ENCODE peak calls at places on chromosome 1, in six cellular contexts. Q is OCI-LY7, W is SK-N-SH, J is GM12878, U is GM23248, G is HCT116. T is an unnamed sample.

GRCh38 chr1:15526021-15526489 is 593 bp upstream of the DNAJC16 start:
- DNase-seq in Q (peak), G (no peak), W (no peak), U (no peak), J (no peak), T (no peak)

GRCh38 chr1:30727796-30728195 is 4.4 kb upstream of the MATN1 start:
- DNase-seq in J (no peak), W (no peak), G (no peak), Q (no peak), U (peak), T (no peak)

GRCh38 chr1:202034683-202035462 is 24.5 kb downstream of the ELF3 start:
- DNase-seq in W (no peak), J (peak), G (peak), Q (no peak), U (peak), T (peak)

GRCh38 chr1:31617917-31618746 is 643 bp downstream of the HCRTR1 start:
- DNase-seq in U (peak), Q (peak), J (no peak), G (no peak), W (peak), T (peak)

GRCh38 chr1:154840557-154841176 is 29.4 kb downstream of the KCNN3 start:
- DNase-seq in J (no peak), G (no peak), Q (no peak), U (peak), W (no peak), T (no peak)

GRCh38 chr1:113253979-113254378 is 136.3 kb upstream of the MAGI3 start:
- DNase-seq in G (no peak), Q (no peak), W (no peak), J (no peak), U (no peak), T (no peak)

GRCh38 chr1:87064309-87064708 is 149.9 kb downstream of the HS2ST1 start:
- DNase-seq in U (no peak), G (no peak), W (no peak), Q (no peak), J (no peak), T (no peak)

GRCh38 chr1:116777831-116778830 is 23.9 kb downstream of the CD2 start:
- DNase-seq in Q (no peak), W (no peak), G (no peak), J (no peak), U (peak), T (peak)

DNA sequence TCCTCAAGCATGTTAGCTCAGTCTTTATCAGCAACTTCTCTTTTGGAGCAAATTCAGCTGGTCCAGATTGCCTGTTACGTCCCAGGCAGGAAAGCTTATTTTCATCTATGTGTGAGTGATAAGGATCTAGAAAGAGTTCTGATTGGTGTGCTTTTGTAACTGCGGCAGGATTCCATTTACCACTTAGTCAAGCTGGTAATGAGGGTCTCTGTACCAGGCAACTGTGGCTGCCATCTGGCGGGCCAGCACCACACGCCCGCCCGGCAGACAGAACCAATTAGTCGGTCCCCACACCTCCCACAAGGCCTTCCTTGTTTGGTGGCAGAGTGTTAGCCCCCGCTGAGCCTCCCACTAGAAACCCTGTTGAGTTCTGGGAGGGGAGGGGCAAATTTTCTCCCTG is 20.9 kb downstream of the C1orf87 start:
- DNase-seq in Q (no peak), J (no peak), G (no peak), U (no peak), W (peak), T (no peak)
- H2AFZ ChIP-seq in Q (no peak), J (no peak), G (no peak), U (no peak), W (no peak), T (no peak)

GRCh38 chr1:1352784-1353388 is 3.7 kb upstream of the DVL1 start:
- DNase-seq in U (no peak), G (no peak), Q (peak), W (no peak), J (no peak), T (peak)
- H2AFZ ChIP-seq in U (no peak), G (no peak), Q (no peak), W (no peak), J (no peak), T (no peak)

GRCh38 chr1:156776942-156777341 is 9.6 kb downstream of the PRCC start:
- DNase-seq in J (no peak), G (no peak), Q (no peak), W (no peak), U (no peak), T (no peak)
- H2AFZ ChIP-seq in J (no peak), G (no peak), Q (no peak), W (no peak), U (no peak), T (no peak)

DNA sequence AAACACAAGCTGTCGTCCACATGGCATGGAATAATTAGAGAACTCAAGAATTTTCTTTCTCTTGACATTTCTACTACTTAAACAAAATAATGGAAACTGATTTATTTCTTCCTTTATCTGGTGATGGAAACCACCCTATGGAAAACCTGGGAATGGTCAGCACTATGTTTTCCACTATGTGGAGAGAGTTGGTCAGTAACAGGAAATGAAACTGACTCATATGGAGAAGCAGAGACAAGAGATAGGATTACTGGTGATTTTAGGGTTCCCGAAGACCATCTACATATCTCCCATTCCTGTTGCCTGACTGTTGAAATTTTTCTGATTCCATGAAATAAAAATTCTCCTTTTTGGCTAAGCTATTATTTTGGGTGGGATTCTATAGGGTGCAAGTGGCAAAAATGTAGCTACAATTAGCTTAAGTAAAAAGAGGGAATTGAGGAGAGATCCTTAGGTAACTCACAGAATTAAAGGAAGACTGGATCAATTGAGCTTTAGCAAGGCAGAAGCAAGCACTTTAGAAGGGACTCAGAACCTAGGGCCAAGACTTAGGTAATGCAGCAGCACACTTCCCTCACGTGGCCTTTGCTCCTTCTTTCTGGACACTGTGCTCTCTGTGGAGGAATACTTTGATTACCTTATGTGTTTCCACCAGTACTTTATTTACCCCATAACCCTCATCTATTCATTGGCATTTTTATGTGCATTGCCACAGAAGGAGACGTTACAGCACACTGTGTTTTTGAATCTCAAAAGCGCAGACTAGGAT is 89.6 kb downstream of the LEPR start:
- DNase-seq in U (peak), Q (no peak), J (no peak), W (no peak), G (no peak), T (no peak)
- H2AFZ ChIP-seq in U (peak), Q (no peak), J (no peak), W (peak), G (no peak), T (no peak)